ENCODE peak calls at places on chromosomes 2 and 18, in nine cellular contexts. W is uterus, F is adrenal gland, B is stomach, Y is heart left ventricle, R is GM12878, C is tibial nerve, E is body of pancreas, Q is endothelial cell of umbilical vein. X is an unnamed sample.

GRCh38 chr2:217160103-217160502 is 300.2 kb upstream of the TNP1 start:
- DNase-seq in C (no peak), W (no peak), B (no peak), Y (no peak), R (no peak), Q (no peak), E (no peak), F (no peak), X (no peak)

GRCh38 chr18:28854964-28855363 is 678.0 kb upstream of the CDH2 start:
- DNase-seq in B (no peak), F (no peak), C (no peak), Q (no peak), R (no peak), W (no peak), Y (no peak), E (no peak), X (no peak)

GRCh38 chr18:50727721-50728470 is 91.9 kb downstream of the MRO start:
- DNase-seq in E (no peak), F (no peak), C (no peak), Q (no peak), B (no peak), W (no peak), Y (peak; percentile 24), R (no peak), X (no peak)

GRCh38 chr2:32825291-32825712 is 121.5 kb upstream of the LTBP1 start:
- DNase-seq in B (no peak), Q (peak; percentile 91), C (no peak), F (peak; percentile 86), R (no peak), W (peak; percentile 25), Y (peak; percentile 52), E (peak; percentile 19), X (no peak)

GRCh38 chr2:226673314-226673723 is 126.3 kb downstream of the IRS1 start:
- DNase-seq in F (peak; percentile 75), W (no peak), Q (no peak), E (peak; percentile 12), B (peak; percentile 63), Y (no peak), C (no peak), R (no peak), X (no peak)

GRCh38 chr2:174224125-174224524 is 24.2 kb downstream of the OLA1 start:
- DNase-seq in W (no peak), Y (no peak), F (no peak), Q (no peak), R (no peak), E (no peak), B (no peak), C (no peak), X (no peak)

GRCh38 chr2:25711641-25712369 is 38.4 kb upstream of the DTNB start:
- DNase-seq in Q (no peak), Y (no peak), C (no peak), E (no peak), W (no peak), F (no peak), B (no peak), R (peak; percentile 27), X (no peak)

GRCh38 chr2:201859886-201860285 is 53.5 kb downstream of the CDK15 start:
- DNase-seq in B (no peak), Y (no peak), C (no peak), Q (no peak), R (no peak), E (no peak), F (no peak), W (no peak), X (no peak)

GRCh38 chr2:62817348-62817747 is 111.8 kb downstream of the EHBP1 start:
- DNase-seq in B (no peak), E (no peak), W (no peak), R (no peak), Y (no peak), F (no peak), Q (no peak), C (no peak), X (no peak)

GRCh38 chr18:26497881-26498280 is 50.5 kb downstream of the KCTD1 start:
- DNase-seq in R (no peak), F (no peak), Q (no peak), B (no peak), Y (no peak), E (no peak), C (no peak), W (no peak), X (no peak)

GRCh38 chr2:154439156-154439555 is 259.3 kb upstream of the KCNJ3 start:
- DNase-seq in B (no peak), F (no peak), Y (no peak), Q (no peak), E (no peak), W (no peak), R (no peak), C (no peak), X (no peak)

GRCh38 chr2:96400049-96401000 is 64.8 kb downstream of the NCAPH start:
- DNase-seq in R (no peak), Q (no peak), B (no peak), C (no peak), Y (no peak), F (no peak), E (no peak), W (no peak), X (no peak)

GRCh38 chr2:197398913-197399312 is 35.9 kb downstream of the SF3B1 start:
- DNase-seq in F (no peak), Y (no peak), W (no peak), C (no peak), E (no peak), Q (no peak), B (no peak), R (no peak), X (no peak)

GRCh38 chr2:179218848-179219594 is 45.6 kb downstream of the SESTD1 start:
- DNase-seq in B (peak; percentile 75), Q (peak; percentile 90), R (peak; percentile 20), C (peak; percentile 78), F (peak; percentile 90), Y (peak; percentile 61), E (peak; percentile 83), W (peak; percentile 59), X (peak; percentile 37)

GRCh38 chr2:38794235-38794946 is 16.4 kb downstream of the GEMIN6 start:
- DNase-seq in F (no peak), R (no peak), B (no peak), Y (no peak), E (no peak), W (no peak), C (no peak), Q (no peak), X (peak; percentile 53)

DNA sequence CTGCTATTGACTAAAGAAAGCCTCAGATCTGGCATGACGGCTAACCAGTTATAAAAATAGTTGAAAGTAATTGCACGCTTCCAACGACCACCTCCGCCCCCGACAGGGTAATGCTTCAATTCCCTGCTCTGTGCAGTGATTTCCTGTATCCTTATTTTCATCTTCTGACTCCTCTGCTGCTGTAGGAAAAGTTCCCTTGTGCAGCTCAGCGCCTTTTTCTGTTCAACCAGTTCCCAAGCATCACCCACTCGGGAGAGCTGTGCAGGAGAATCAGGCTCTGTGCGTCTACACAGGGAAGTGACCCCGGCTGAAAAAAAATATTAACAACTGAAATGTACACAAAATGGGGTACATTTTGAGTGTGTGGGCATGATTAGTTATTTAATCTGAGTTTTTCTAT is 91.3 kb upstream of the COPS8 start:
- DNase-seq in Q (no peak), W (no peak), C (no peak), Y (no peak), F (no peak), R (no peak), E (no peak), B (no peak), X (no peak)
- H3K9me3 ChIP-seq in Q (no peaks in the 10 kb centered on the region), W (no peaks in the 10 kb centered on the region), C (no peaks in the 10 kb centered on the region), Y (no peaks in the 10 kb centered on the region), F (no peaks in the 10 kb centered on the region), R (no peaks in the 10 kb centered on the region), E (no peaks in the 10 kb centered on the region), B (no peaks in the 10 kb centered on the region), X (no peaks in the 10 kb centered on the region)

DNA sequence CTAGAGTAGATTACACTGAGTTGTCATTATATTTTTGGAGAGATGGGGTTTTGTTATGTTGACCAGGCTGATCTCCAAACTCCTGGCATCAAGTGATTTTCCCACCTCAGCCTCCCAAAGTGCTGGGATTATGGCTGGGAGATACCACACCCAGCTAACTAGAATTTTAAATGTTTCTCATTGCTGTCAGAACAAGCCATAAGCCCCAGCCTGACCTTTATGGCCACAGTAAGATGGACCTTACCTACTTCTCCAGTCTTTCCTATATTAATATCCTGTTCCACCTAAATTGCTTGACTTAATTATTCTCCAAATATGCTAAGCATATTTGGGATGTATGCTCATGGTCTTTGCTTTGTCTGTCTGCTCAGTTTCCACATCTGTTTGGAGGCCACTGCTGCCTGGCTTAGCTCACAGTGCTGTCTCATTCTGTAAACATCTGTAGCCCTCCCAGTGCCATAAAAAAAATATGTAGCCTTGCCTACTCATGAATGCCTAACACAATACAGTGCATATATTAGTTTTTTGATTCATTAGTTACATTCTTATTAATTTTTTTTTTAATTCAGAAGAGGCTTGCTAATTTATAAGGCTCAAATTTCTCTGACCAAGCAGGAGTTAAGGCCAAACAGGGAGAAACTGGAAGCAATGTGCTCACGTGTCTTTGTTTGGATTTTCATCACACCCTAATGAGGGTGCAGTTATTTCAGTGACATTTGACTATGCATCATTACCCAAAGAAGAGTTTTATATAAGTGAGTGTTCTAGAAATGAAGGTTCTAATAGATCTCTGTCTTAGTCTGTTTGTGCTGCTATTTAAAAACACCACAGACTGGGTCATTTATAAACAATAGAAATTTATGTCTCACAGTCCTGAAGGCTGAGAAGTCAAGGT is 45.3 kb upstream of the PSME4 start:
- DNase-seq in Y (no peak), R (no peak), F (no peak), Q (no peak), B (no peak), W (no peak), C (no peak), E (peak; percentile 3), X (no peak)
- H3K27ac ChIP-seq in Y (no peak overlapping the region), R (no peak overlapping the region), F (no peak overlapping the region), Q (no peak overlapping the region), B (no peak overlapping the region), W (peak overlapping the region; percentile 78), C (peak overlapping the region; percentile 28), E (no peak overlapping the region), X (no peak overlapping the region)

DNA sequence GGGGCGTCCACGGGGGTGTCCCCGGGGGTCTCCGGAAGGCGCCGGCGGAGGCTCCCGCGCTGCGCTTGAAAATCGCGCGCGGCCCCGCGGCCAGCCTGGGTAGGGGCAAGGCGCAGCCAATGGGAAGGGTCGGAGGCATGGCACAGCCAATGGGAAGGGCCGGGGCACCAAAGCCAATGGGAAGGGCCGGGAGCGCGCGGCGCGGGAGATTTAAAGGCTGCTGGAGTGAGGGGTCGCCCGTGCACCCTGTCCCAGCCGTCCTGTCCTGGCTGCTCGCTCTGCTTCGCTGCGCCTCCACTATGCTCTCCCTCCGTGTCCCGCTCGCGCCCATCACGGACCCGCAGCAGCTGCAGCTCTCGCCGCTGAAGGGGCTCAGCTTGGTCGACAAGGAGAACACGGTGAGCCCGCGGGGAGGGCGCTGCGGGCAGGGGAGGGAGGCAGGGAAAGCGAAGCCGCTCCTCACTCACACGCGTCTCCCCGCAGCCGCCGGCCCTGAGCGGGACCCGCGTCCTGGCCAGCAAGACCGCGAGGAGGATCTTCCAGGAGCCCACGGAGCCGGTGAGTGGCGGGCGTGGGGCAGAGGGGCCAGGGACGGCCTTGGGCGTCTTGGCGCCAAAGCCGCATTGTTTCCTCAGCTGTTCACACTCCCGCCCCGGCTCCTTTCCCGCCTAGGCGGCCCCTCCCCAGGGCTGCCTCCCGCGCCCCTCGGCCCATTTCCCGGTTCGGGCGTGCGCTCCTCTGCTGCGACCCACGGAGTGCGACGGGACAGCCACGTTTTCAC is at the start of gene RRM2:
- DNase-seq in E (peak; percentile 92), B (peak; percentile 93), F (peak; percentile 95), R (peak; percentile 65), Q (peak; percentile 88), C (peak; percentile 81), W (peak; percentile 89), Y (peak; percentile 93), X (peak; percentile 97)
- TF ChIP-seq POLR2A in E (no peak), B (no peak), F (no peak), R (peak; percentile 99), Q (peak; percentile 93), C (no peak), W (no peak), Y (no peak), X (no peak)

GRCh38 chr2:168490015-168490874 is 34.2 kb downstream of the CERS6 start:
- DNase-seq in B (no peak), Q (peak; percentile 46), Y (no peak), F (no peak), W (no peak), C (no peak), E (peak; percentile 14), R (peak; percentile 92), X (no peak)
- H3K9me3 ChIP-seq in B (no peaks in the 10 kb centered on the region), Q (no peaks in the 10 kb centered on the region), Y (no peaks in the 10 kb centered on the region), F (no peaks in the 10 kb centered on the region), W (no peaks in the 10 kb centered on the region), C (no peaks in the 10 kb centered on the region), E (no peaks in the 10 kb centered on the region), R (peaks cover 18% of the 10 kb centered on the region), X (no peaks in the 10 kb centered on the region)